ENCODE peak calls at places on chromosomes 1 and 21, in five cellular contexts. A, O, X, Z and V are unnamed samples.

GRCh38 chr1:8603220-8603616 is 214.2 kb downstream of the RERE start:
- DNase-seq in A (no peak), O (peak; percentile 85), X (no peak), Z (no peak), V (peak; percentile 97)

GRCh38 chr1:82177190-82177589 is 376.5 kb downstream of the ADGRL2 start:
- DNase-seq in A (no peak), O (no peak), X (no peak), Z (no peak), V (peak; percentile 35)

GRCh38 chr1:14945132-14946010 is 208.2 kb upstream of the TMEM51 start:
- DNase-seq in A (peak; percentile 85), O (no peak), X (no peak), Z (peak; percentile 43), V (no peak)

GRCh38 chr1:67162954-67163353 is 3.3 kb upstream of the IL23R start:
- DNase-seq in A (no peak), O (no peak), X (no peak), Z (no peak), V (peak; percentile 19)

GRCh38 chr1:228315945-228316588 is 90.6 kb downstream of the TRIM11 start:
- DNase-seq in A (no peak), O (no peak), X (no peak), Z (no peak), V (no peak)

GRCh38 chr1:89887270-89887669 is 66.4 kb downstream of the LRRC8D start:
- DNase-seq in A (no peak), O (no peak), X (no peak), Z (no peak), V (no peak)

GRCh38 chr21:38796426-38796825 is 9.3 kb upstream of the ETS2 start:
- DNase-seq in A (no peak), O (no peak), X (no peak), Z (no peak), V (no peak)

GRCh38 chr21:40881767-40882166 is 34.8 kb upstream of the DSCAM start:
- DNase-seq in A (no peak), O (no peak), X (no peak), Z (no peak), V (no peak)

GRCh38 chr1:208025036-208025435 is 114.1 kb upstream of the CD34 start:
- DNase-seq in A (no peak), O (no peak), X (no peak), Z (peak; percentile 38), V (no peak)

GRCh38 chr1:87812881-87813577 is 484.3 kb downstream of the LMO4 start:
- DNase-seq in A (no peak), O (no peak), X (no peak), Z (no peak), V (no peak)

GRCh38 chr21:32772281-32773047 is 909 bp upstream of the PAXBP1 start:
- DNase-seq in A (no peak), O (peak; percentile 33), X (no peak), Z (no peak), V (no peak)

GRCh38 chr1:241916196-241916595 is 41.4 kb upstream of the BECN2 start:
- DNase-seq in A (no peak), O (no peak), X (no peak), Z (no peak), V (no peak)

GRCh38 chr1:19752083-19752696 is 47.5 kb downstream of the TMCO4 start:
- DNase-seq in A (no peak), O (no peak), X (no peak), Z (no peak), V (no peak)

GRCh38 chr1:54502342-54502741 is 45.7 kb upstream of the ACOT11 start:
- DNase-seq in A (no peak), O (no peak), X (no peak), Z (no peak), V (no peak)

GRCh38 chr1:236302941-236303340 is 21.2 kb upstream of the ERO1B start:
- DNase-seq in A (no peak), O (no peak), X (no peak), Z (no peak), V (no peak)

GRCh38 chr1:203300441-203301330 is 4.6 kb upstream of the BTG2 start:
- DNase-seq in A (no peak), O (no peak), X (no peak), Z (no peak), V (no peak)

GRCh38 chr1:41646186-41646585 is 161.7 kb upstream of the EDN2 start:
- DNase-seq in A (no peak), O (no peak), X (no peak), Z (no peak), V (no peak)

GRCh38 chr1:1210726-1211540 is 3.0 kb downstream of the TNFRSF4 start:
- DNase-seq in A (no peak), O (no peak), X (no peak), Z (no peak), V (no peak)

GRCh38 chr1:65541865-65542264 is 121.4 kb downstream of the LEPR start:
- DNase-seq in A (no peak), O (no peak), X (no peak), Z (no peak), V (no peak)

GRCh38 chr1:87117761-87118160 is 203.3 kb downstream of the HS2ST1 start:
- DNase-seq in A (no peak), O (no peak), X (no peak), Z (no peak), V (no peak)